ENCODE peak calls at places on chromosomes 6 and 20, in six cellular contexts. One of them, this sample, is unnamed.
A peak's percentile ranks its signal among the peaks of the same experiment; 100 is the strongest.

GRCh38 chr6:148179786-148180185 is 162.9 kb upstream of the SASH1 start:
- DNase-seq in CD4-positive, alpha-beta T cell: no peak
- DNase-seq in RWPE1: peak; percentile 15
- DNase-seq in upper lobe of left lung: no peak
- DNase-seq in HCT116: peak; percentile 10
- DNase-seq in endothelial cell of umbilical vein: peak; percentile 84
- DNase-seq in this sample: no peak

GRCh38 chr6:35417979-35418661 is 34.0 kb upstream of the FANCE start:
- DNase-seq in CD4-positive, alpha-beta T cell: no peak
- DNase-seq in RWPE1: no peak
- DNase-seq in upper lobe of left lung: no peak
- DNase-seq in HCT116: no peak
- DNase-seq in endothelial cell of umbilical vein: no peak
- DNase-seq in this sample: no peak

GRCh38 chr6:897561-898207 is 204.7 kb upstream of the EXOC2 start:
- DNase-seq in CD4-positive, alpha-beta T cell: no peak
- DNase-seq in RWPE1: no peak
- DNase-seq in upper lobe of left lung: no peak
- DNase-seq in HCT116: no peak
- DNase-seq in endothelial cell of umbilical vein: no peak
- DNase-seq in this sample: no peak

GRCh38 chr20:52275243-52275817 is 83.8 kb upstream of the ZFP64 start:
- DNase-seq in CD4-positive, alpha-beta T cell: no peak
- DNase-seq in RWPE1: no peak
- DNase-seq in upper lobe of left lung: no peak
- DNase-seq in HCT116: no peak
- DNase-seq in endothelial cell of umbilical vein: no peak
- DNase-seq in this sample: no peak

GRCh38 chr6:94511502-94512088 is 1065.7 kb upstream of the MANEA start:
- DNase-seq in CD4-positive, alpha-beta T cell: no peak
- DNase-seq in RWPE1: no peak
- DNase-seq in upper lobe of left lung: no peak
- DNase-seq in HCT116: no peak
- DNase-seq in endothelial cell of umbilical vein: no peak
- DNase-seq in this sample: peak; percentile 60

GRCh38 chr20:3431109-3431508 is 23.6 kb upstream of the DNAAF9 start:
- DNase-seq in CD4-positive, alpha-beta T cell: no peak
- DNase-seq in RWPE1: no peak
- DNase-seq in upper lobe of left lung: no peak
- DNase-seq in HCT116: no peak
- DNase-seq in endothelial cell of umbilical vein: no peak
- DNase-seq in this sample: no peak

GRCh38 chr6:131754088-131754487 is 43.3 kb upstream of the CTAGE9 start:
- DNase-seq in CD4-positive, alpha-beta T cell: no peak
- DNase-seq in RWPE1: no peak
- DNase-seq in upper lobe of left lung: no peak
- DNase-seq in HCT116: no peak
- DNase-seq in endothelial cell of umbilical vein: no peak
- DNase-seq in this sample: no peak

GRCh38 chr6:54441687-54442248 is 133.5 kb downstream of the TINAG start:
- DNase-seq in CD4-positive, alpha-beta T cell: no peak
- DNase-seq in RWPE1: no peak
- DNase-seq in upper lobe of left lung: no peak
- DNase-seq in HCT116: no peak
- DNase-seq in endothelial cell of umbilical vein: no peak
- DNase-seq in this sample: no peak

GRCh38 chr6:11700118-11700718 is 78.4 kb downstream of the ADTRP start:
- DNase-seq in CD4-positive, alpha-beta T cell: no peak
- DNase-seq in RWPE1: peak; percentile 52
- DNase-seq in upper lobe of left lung: no peak
- DNase-seq in HCT116: peak; percentile 32
- DNase-seq in endothelial cell of umbilical vein: peak; percentile 47
- DNase-seq in this sample: no peak

GRCh38 chr20:56001106-56001785 is 4.1 kb downstream of the CBLN4 start:
- DNase-seq in CD4-positive, alpha-beta T cell: no peak
- DNase-seq in RWPE1: no peak
- DNase-seq in upper lobe of left lung: no peak
- DNase-seq in HCT116: no peak
- DNase-seq in endothelial cell of umbilical vein: no peak
- DNase-seq in this sample: no peak

GRCh38 chr6:51934098-51934497 is 153.3 kb downstream of the PKHD1 start:
- DNase-seq in CD4-positive, alpha-beta T cell: no peak
- DNase-seq in RWPE1: peak; percentile 13
- DNase-seq in upper lobe of left lung: no peak
- DNase-seq in HCT116: peak; percentile 10
- DNase-seq in endothelial cell of umbilical vein: no peak
- DNase-seq in this sample: no peak

GRCh38 chr6:14567031-14567430 is 449.5 kb downstream of the CD83 start:
- DNase-seq in CD4-positive, alpha-beta T cell: no peak
- DNase-seq in RWPE1: no peak
- DNase-seq in upper lobe of left lung: no peak
- DNase-seq in HCT116: no peak
- DNase-seq in endothelial cell of umbilical vein: no peak
- DNase-seq in this sample: no peak

GRCh38 chr20:51577432-51578144 is 35.1 kb upstream of the NFATC2 start:
- DNase-seq in CD4-positive, alpha-beta T cell: no peak
- DNase-seq in RWPE1: no peak
- DNase-seq in upper lobe of left lung: no peak
- DNase-seq in HCT116: no peak
- DNase-seq in endothelial cell of umbilical vein: no peak
- DNase-seq in this sample: no peak

GRCh38 chr20:18654448-18654773 is 66.6 kb downstream of the DTD1 start:
- DNase-seq in CD4-positive, alpha-beta T cell: no peak
- DNase-seq in RWPE1: no peak
- DNase-seq in upper lobe of left lung: no peak
- DNase-seq in HCT116: no peak
- DNase-seq in endothelial cell of umbilical vein: no peak
- DNase-seq in this sample: no peak

GRCh38 chr6:138498575-138499302 is 555 bp downstream of the NHSL1 start:
- DNase-seq in CD4-positive, alpha-beta T cell: no peak
- DNase-seq in RWPE1: no peak
- DNase-seq in upper lobe of left lung: no peak
- DNase-seq in HCT116: no peak
- DNase-seq in endothelial cell of umbilical vein: no peak
- DNase-seq in this sample: no peak

GRCh38 chr20:59004493-59004762 is 2.6 kb downstream of the CTSZ start:
- DNase-seq in CD4-positive, alpha-beta T cell: peak; percentile 38
- DNase-seq in RWPE1: no peak
- DNase-seq in upper lobe of left lung: peak; percentile 68
- DNase-seq in HCT116: no peak
- DNase-seq in endothelial cell of umbilical vein: no peak
- DNase-seq in this sample: no peak

GRCh38 chr6:715709-716450 is 22.9 kb upstream of the EXOC2 start:
- DNase-seq in CD4-positive, alpha-beta T cell: no peak
- DNase-seq in RWPE1: no peak
- DNase-seq in upper lobe of left lung: no peak
- DNase-seq in HCT116: no peak
- DNase-seq in endothelial cell of umbilical vein: no peak
- DNase-seq in this sample: no peak

GRCh38 chr6:163579880-163580295 is 165.4 kb downstream of the QKI start:
- DNase-seq in CD4-positive, alpha-beta T cell: no peak
- DNase-seq in RWPE1: no peak
- DNase-seq in upper lobe of left lung: peak; percentile 59
- DNase-seq in HCT116: no peak
- DNase-seq in endothelial cell of umbilical vein: peak; percentile 34
- DNase-seq in this sample: no peak

GRCh38 chr6:11424395-11425050 is 113.0 kb upstream of the TMEM170B start:
- DNase-seq in CD4-positive, alpha-beta T cell: no peak
- DNase-seq in RWPE1: no peak
- DNase-seq in upper lobe of left lung: no peak
- DNase-seq in HCT116: no peak
- DNase-seq in endothelial cell of umbilical vein: no peak
- DNase-seq in this sample: no peak

GRCh38 chr20:25054995-25055629 is 2.8 kb downstream of the ACSS1 start:
- DNase-seq in CD4-positive, alpha-beta T cell: no peak
- DNase-seq in RWPE1: peak; percentile 50
- DNase-seq in upper lobe of left lung: peak; percentile 17
- DNase-seq in HCT116: no peak
- DNase-seq in endothelial cell of umbilical vein: no peak
- DNase-seq in this sample: no peak

GRCh38 chr6:143140767-143141166 is 80.1 kb downstream of the AIG1 start:
- DNase-seq in CD4-positive, alpha-beta T cell: no peak
- DNase-seq in RWPE1: no peak
- DNase-seq in upper lobe of left lung: no peak
- DNase-seq in HCT116: no peak
- DNase-seq in endothelial cell of umbilical vein: no peak
- DNase-seq in this sample: no peak
- TF ChIP-seq CTCF in CD4-positive, alpha-beta T cell: no peak
- TF ChIP-seq CTCF in RWPE1: no peak
- TF ChIP-seq CTCF in upper lobe of left lung: no peak
- TF ChIP-seq CTCF in HCT116: no peak
- TF ChIP-seq CTCF in endothelial cell of umbilical vein: no peak
- TF ChIP-seq CTCF in this sample: no peak

DNA sequence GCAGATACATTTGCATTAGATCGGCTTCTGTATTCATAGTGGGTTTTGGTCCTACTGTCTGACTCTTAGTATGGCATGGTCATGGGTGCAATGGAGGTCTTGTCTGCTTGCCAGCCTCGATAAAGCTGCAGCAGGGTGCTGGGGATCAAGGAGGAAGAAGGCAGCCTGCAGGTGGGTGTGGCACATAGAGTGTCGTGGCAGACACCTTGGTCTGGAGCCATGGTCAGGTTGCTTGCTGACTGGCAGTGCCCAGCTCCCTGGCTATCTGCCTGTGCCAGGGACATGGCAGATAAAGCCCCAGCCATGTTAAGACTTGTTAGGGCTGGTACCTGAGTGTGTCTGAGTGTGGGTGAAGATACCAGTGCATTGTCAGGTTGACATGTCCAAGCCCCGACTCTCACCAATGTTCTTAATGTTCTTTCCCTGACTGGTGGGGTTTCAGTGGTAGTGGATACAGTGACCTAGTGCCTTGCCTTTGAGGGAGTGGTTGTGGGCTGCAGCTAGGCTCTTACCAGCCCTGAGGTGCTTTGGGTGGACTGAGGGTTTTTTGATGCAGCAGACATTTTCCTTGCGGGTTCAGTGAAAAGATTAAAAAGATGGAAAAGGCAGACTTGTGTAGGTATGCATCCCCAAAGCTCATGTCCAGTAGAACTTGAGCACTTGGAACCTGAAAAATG is 1.8 kb downstream of the FAM83D start:
- DNase-seq in CD4-positive, alpha-beta T cell: no peak
- DNase-seq in RWPE1: peak; percentile 50
- DNase-seq in upper lobe of left lung: no peak
- DNase-seq in HCT116: no peak
- DNase-seq in endothelial cell of umbilical vein: no peak
- DNase-seq in this sample: no peak
- TF ChIP-seq CTCF in CD4-positive, alpha-beta T cell: no peak
- TF ChIP-seq CTCF in RWPE1: no peak
- TF ChIP-seq CTCF in upper lobe of left lung: no peak
- TF ChIP-seq CTCF in HCT116: no peak
- TF ChIP-seq CTCF in endothelial cell of umbilical vein: no peak
- TF ChIP-seq CTCF in this sample: no peak

GRCh38 chr20:7379621-7380220 is 560.5 kb downstream of the HAO1 start:
- DNase-seq in CD4-positive, alpha-beta T cell: no peak
- DNase-seq in RWPE1: no peak
- DNase-seq in upper lobe of left lung: no peak
- DNase-seq in HCT116: no peak
- DNase-seq in endothelial cell of umbilical vein: no peak
- DNase-seq in this sample: no peak

GRCh38 chr20:7371518-7372158 is 568.6 kb downstream of the HAO1 start:
- DNase-seq in CD4-positive, alpha-beta T cell: no peak
- DNase-seq in RWPE1: no peak
- DNase-seq in upper lobe of left lung: no peak
- DNase-seq in HCT116: no peak
- DNase-seq in endothelial cell of umbilical vein: no peak
- DNase-seq in this sample: no peak

GRCh38 chr20:7379206-7379605 is 561.1 kb downstream of the HAO1 start:
- DNase-seq in CD4-positive, alpha-beta T cell: no peak
- DNase-seq in RWPE1: no peak
- DNase-seq in upper lobe of left lung: no peak
- DNase-seq in HCT116: no peak
- DNase-seq in endothelial cell of umbilical vein: no peak
- DNase-seq in this sample: no peak

GRCh38 chr20:7375905-7376304 is 564.4 kb downstream of the HAO1 start:
- DNase-seq in CD4-positive, alpha-beta T cell: no peak
- DNase-seq in RWPE1: peak; percentile 21
- DNase-seq in upper lobe of left lung: no peak
- DNase-seq in HCT116: peak; percentile 2
- DNase-seq in endothelial cell of umbilical vein: peak; percentile 34
- DNase-seq in this sample: no peak
- TF ChIP-seq CTCF in CD4-positive, alpha-beta T cell: no peak
- TF ChIP-seq CTCF in RWPE1: peak; percentile 77
- TF ChIP-seq CTCF in upper lobe of left lung: peak; percentile 17
- TF ChIP-seq CTCF in HCT116: peak; percentile 29
- TF ChIP-seq CTCF in endothelial cell of umbilical vein: peak; percentile 23
- TF ChIP-seq CTCF in this sample: peak; percentile 83

DNA sequence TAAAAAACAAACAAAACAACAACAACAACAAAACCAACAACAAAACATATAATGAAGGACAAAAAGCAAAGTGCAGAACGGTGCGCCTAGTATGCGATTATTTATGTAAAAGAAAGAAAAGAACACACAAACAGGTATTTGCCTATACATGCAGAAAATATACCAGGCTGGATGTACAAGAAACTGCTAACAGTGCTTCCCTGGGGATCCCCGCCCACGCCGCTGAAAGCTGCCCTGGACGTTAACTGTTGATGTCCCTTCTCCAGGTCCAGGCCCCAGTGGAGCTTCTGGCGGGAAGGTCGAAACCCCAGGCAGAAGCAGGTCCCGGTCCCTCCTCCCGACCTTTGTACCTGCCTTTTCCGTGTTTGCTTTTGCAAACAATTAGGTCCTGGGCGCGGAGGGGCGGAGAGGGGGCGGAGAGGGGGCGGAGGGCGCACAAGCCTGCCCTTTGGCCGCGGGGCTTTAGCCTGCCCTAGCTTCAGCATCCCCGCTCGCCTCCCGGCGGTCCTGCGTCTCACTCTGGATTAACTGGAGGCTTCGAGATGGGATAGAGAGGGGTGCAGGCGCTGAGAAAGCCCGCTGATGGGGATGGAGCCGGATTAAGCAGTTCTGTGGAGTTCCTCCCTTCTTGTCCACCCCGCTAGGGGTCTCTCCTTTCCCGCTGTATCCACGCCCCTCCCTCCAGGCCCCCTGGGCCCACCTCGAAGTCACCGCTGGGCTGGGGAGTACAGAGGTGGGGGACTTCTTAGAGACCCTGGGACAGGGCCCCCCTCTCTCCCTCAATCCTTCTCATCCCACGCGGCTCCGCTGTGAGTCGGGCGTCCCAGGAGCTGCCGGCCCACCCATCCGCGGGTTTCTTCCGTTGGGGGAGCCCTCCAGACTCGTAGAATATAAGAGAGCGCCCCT is 8.2 kb upstream of the AHCY start:
- DNase-seq in CD4-positive, alpha-beta T cell: no peak
- DNase-seq in RWPE1: no peak
- DNase-seq in upper lobe of left lung: no peak
- DNase-seq in HCT116: no peak
- DNase-seq in endothelial cell of umbilical vein: no peak
- DNase-seq in this sample: no peak
- TF ChIP-seq CTCF in CD4-positive, alpha-beta T cell: no peak
- TF ChIP-seq CTCF in RWPE1: no peak
- TF ChIP-seq CTCF in upper lobe of left lung: no peak
- TF ChIP-seq CTCF in HCT116: no peak
- TF ChIP-seq CTCF in endothelial cell of umbilical vein: no peak
- TF ChIP-seq CTCF in this sample: peak; percentile 50